ENCODE peak calls at places on chromosomes 7 and 10, in ten cellular contexts. U is GM18507, L is NCI-H524 treated with DMSO at 0.1 percent for 48 hours, H is GM12865, M is heart left ventricle, B is A673, N is kidney tubule cell, D is AG08395, K is dorsolateral prefrontal cortex, R is LoVo. F is an unnamed sample.

GRCh38 chr10:78388331-78389050 is 354.8 kb downstream of the RPS24 start:
- DNase-seq in U (no peak), L (no peak), H (no peak), M (no peak), B (no peak), N (no peak), D (no peak), K (no peak), R (no peak), F (no peak)

GRCh38 chr7:2751086-2751485 is 63.1 kb downstream of the AMZ1 start:
- DNase-seq in U (no peak), L (no peak), H (peak), M (no peak), B (no peak), N (no peak), D (no peak), K (no peak), R (no peak), F (no peak)

GRCh38 chr7:27418544-27418943 is 175.9 kb downstream of the EVX1 start:
- DNase-seq in U (no peak), L (no peak), H (no peak), M (no peak), B (no peak), N (peak), D (no peak), K (no peak), R (peak), F (no peak)

GRCh38 chr10:125768217-125768616 is 7.4 kb downstream of the MMP21 start:
- DNase-seq in U (no peak), L (no peak), H (no peak), M (no peak), B (peak), N (peak), D (peak), K (no peak), R (no peak), F (no peak)

GRCh38 chr7:30925913-30926312 is 14.3 kb downstream of the AQP1 start:
- DNase-seq in U (no peak), L (no peak), H (no peak), M (no peak), B (no peak), N (no peak), D (no peak), K (no peak), R (no peak), F (no peak)

GRCh38 chr10:92208736-92209135 is 82.1 kb downstream of the CPEB3 start:
- DNase-seq in U (no peak), L (no peak), H (peak), M (no peak), B (no peak), N (peak), D (no peak), K (no peak), R (no peak), F (no peak)

GRCh38 chr10:97321032-97321806 is 2.1 kb downstream of the FRAT1 start:
- DNase-seq in U (no peak), L (no peak), H (no peak), M (peak), B (no peak), N (no peak), D (no peak), K (peak), R (no peak), F (peak)

GRCh38 chr10:88820990-88821389 is 18.5 kb downstream of the LIPM start:
- DNase-seq in U (no peak), L (no peak), H (no peak), M (no peak), B (peak), N (peak), D (peak), K (no peak), R (peak), F (no peak)

GRCh38 chr7:158373761-158374545 is 213.7 kb downstream of the PTPRN2 start:
- DNase-seq in U (no peak), L (no peak), H (no peak), M (no peak), B (no peak), N (no peak), D (no peak), K (no peak), R (no peak), F (no peak)

GRCh38 chr10:122388287-122388997 is 13.9 kb downstream of the PLEKHA1 start:
- DNase-seq in U (no peak), L (no peak), H (peak), M (no peak), B (no peak), N (no peak), D (no peak), K (no peak), R (no peak), F (no peak)

GRCh38 chr10:11713186-11713743 is 28.9 kb upstream of the ECHDC3 start:
- DNase-seq in U (no peak), L (no peak), H (peak), M (peak), B (no peak), N (no peak), D (no peak), K (no peak), R (no peak), F (no peak)

GRCh38 chr7:117149692-117150091 is 173.2 kb downstream of the WNT2 start:
- DNase-seq in U (no peak), L (no peak), H (no peak), M (no peak), B (no peak), N (no peak), D (no peak), K (no peak), R (no peak), F (no peak)

GRCh38 chr10:8365935-8366911 is 311.7 kb downstream of the GATA3 start:
- DNase-seq in U (no peak), L (no peak), H (peak), M (peak), B (no peak), N (peak), D (no peak), K (no peak), R (peak), F (no peak)

GRCh38 chr7:30470783-30471182 is 7.8 kb downstream of the NOD1 start:
- DNase-seq in U (no peak), L (peak), H (no peak), M (peak), B (no peak), N (no peak), D (peak), K (no peak), R (no peak), F (no peak)

GRCh38 chr10:30455816-30456215 is 21.8 kb downstream of the MAP3K8 start:
- DNase-seq in U (no peak), L (no peak), H (peak), M (no peak), B (no peak), N (no peak), D (no peak), K (no peak), R (no peak), F (no peak)

GRCh38 chr10:46031648-46032532 is 1.5 kb upstream of the NCOA4 start:
- DNase-seq in U (no peak), L (no peak), H (no peak), M (no peak), B (no peak), N (no peak), D (no peak), K (no peak), R (no peak), F (no peak)

GRCh38 chr10:73991846-73992245 is 6.1 kb upstream of the VCL start:
- DNase-seq in U (no peak), L (no peak), H (peak), M (peak), B (no peak), N (no peak), D (no peak), K (no peak), R (no peak), F (no peak)

GRCh38 chr7:23072043-23072442 is 33.5 kb upstream of the KLHL7 start:
- DNase-seq in U (no peak), L (no peak), H (no peak), M (no peak), B (peak), N (no peak), D (peak), K (no peak), R (no peak), F (no peak)

GRCh38 chr7:95772771-95773581 is 622 bp downstream of the DYNC1I1 start:
- DNase-seq in U (no peak), L (peak), H (no peak), M (peak), B (peak), N (peak), D (no peak), K (peak), R (no peak), F (no peak)

GRCh38 chr7:128812514-128813168 is 17.6 kb upstream of the FLNC start:
- DNase-seq in U (no peak), L (no peak), H (no peak), M (peak), B (peak), N (no peak), D (no peak), K (no peak), R (no peak), F (no peak)

GRCh38 chr10:49749144-49749543 is 13.0 kb downstream of the OGDHL start:
- DNase-seq in U (no peak), L (no peak), H (no peak), M (no peak), B (no peak), N (no peak), D (no peak), K (no peak), R (no peak), F (no peak)

GRCh38 chr10:128747556-128748335 is 621.5 kb upstream of the MKI67 start:
- DNase-seq in U (no peak), L (no peak), H (no peak), M (no peak), B (peak), N (no peak), D (no peak), K (no peak), R (no peak), F (no peak)

GRCh38 chr10:77710081-77710551 is 72.5 kb upstream of the KCNMA1 start:
- DNase-seq in U (no peak), L (no peak), H (peak), M (no peak), B (no peak), N (no peak), D (no peak), K (no peak), R (no peak), F (no peak)

GRCh38 chr10:60535427-60535826 is 145.8 kb upstream of the ANK3 start:
- DNase-seq in U (no peak), L (no peak), H (no peak), M (no peak), B (no peak), N (peak), D (no peak), K (no peak), R (no peak), F (no peak)

GRCh38 chr7:156895024-156895780 is 2.2 kb upstream of the LMBR1 start:
- DNase-seq in U (no peak), L (no peak), H (no peak), M (no peak), B (no peak), N (no peak), D (no peak), K (no peak), R (no peak), F (no peak)

GRCh38 chr7:79683185-79683890 is 229.9 kb upstream of the MAGI2 start:
- DNase-seq in U (no peak), L (no peak), H (no peak), M (no peak), B (no peak), N (no peak), D (no peak), K (no peak), R (no peak), F (no peak)

GRCh38 chr7:73359746-73360375 is 31.9 kb downstream of the FKBP6 start:
- DNase-seq in U (no peak), L (no peak), H (no peak), M (no peak), B (no peak), N (no peak), D (no peak), K (no peak), R (no peak), F (no peak)

GRCh38 chr7:116543664-116544063 is 18.8 kb downstream of the CAV1 start:
- DNase-seq in U (no peak), L (no peak), H (no peak), M (no peak), B (no peak), N (peak), D (peak), K (no peak), R (no peak), F (no peak)

GRCh38 chr7:151383638-151384351 is 26.0 kb downstream of the WDR86 start:
- DNase-seq in U (no peak), L (no peak), H (no peak), M (no peak), B (no peak), N (no peak), D (no peak), K (peak), R (no peak), F (no peak)

F was measured in amygdala.